ENCODE peak calls at places on chromosomes 6 and 20, in six cellular contexts. L, A, X, C, H and O are unnamed samples.
A peak's percentile ranks its signal among the peaks of the same experiment; 100 is the strongest.

GRCh38 chr6:16477367-16478149 is 239.2 kb downstream of the GMPR start:
- DNase-seq in L (no peak), A (no peak), X (no peak), C (no peak), H (peak; percentile 87), O (no peak)

GRCh38 chr6:27830212-27830664 is 82.0 kb downstream of the OR2B2 start:
- DNase-seq in L (no peak), A (no peak), X (peak; percentile 41), C (no peak), H (no peak), O (no peak)

GRCh38 chr6:18016698-18017097 is 29.3 kb upstream of the KIF13A start:
- DNase-seq in L (no peak), A (peak; percentile 24), X (no peak), C (no peak), H (no peak), O (no peak)

GRCh38 chr20:63850689-63851547 is 10.4 kb upstream of the ABHD16B start:
- DNase-seq in L (no peak), A (peak; percentile 39), X (no peak), C (peak; percentile 93), H (no peak), O (no peak)

GRCh38 chr6:26157150-26157837 is 70.1 kb downstream of the HFE start:
- DNase-seq in L (peak; percentile 77), A (peak; percentile 87), X (no peak), C (peak; percentile 23), H (peak; percentile 71), O (no peak)

GRCh38 chr20:20425785-20426471 is 58.0 kb downstream of the INSM1 start:
- DNase-seq in L (no peak), A (no peak), X (no peak), C (no peak), H (no peak), O (no peak)

GRCh38 chr6:21048047-21048446 is 513.8 kb downstream of the CDKAL1 start:
- DNase-seq in L (no peak), A (no peak), X (no peak), C (no peak), H (no peak), O (no peak)

GRCh38 chr6:161044335-161044734 is 52.8 kb downstream of the MAP3K4 start:
- DNase-seq in L (no peak), A (no peak), X (no peak), C (no peak), H (no peak), O (no peak)

GRCh38 chr6:139540276-139540675 is 165.8 kb upstream of the CITED2 start:
- DNase-seq in L (no peak), A (no peak), X (peak; percentile 60), C (no peak), H (peak; percentile 9), O (no peak)

GRCh38 chr6:125780540-125781306 is 10.0 kb upstream of the NCOA7 start:
- DNase-seq in L (no peak), A (peak; percentile 66), X (peak; percentile 88), C (peak; percentile 56), H (peak; percentile 65), O (peak; percentile 48)

GRCh38 chr6:48476257-48476656 is 365.3 kb upstream of the PTCHD4 start:
- DNase-seq in L (peak; percentile 31), A (peak; percentile 72), X (peak; percentile 16), C (no peak), H (no peak), O (no peak)

GRCh38 chr20:17620371-17621228 is 50.7 kb downstream of the DSTN start:
- DNase-seq in L (peak; percentile 8), A (no peak), X (no peak), C (no peak), H (peak; percentile 0), O (peak; percentile 14)

GRCh38 chr6:83637953-83638352 is 70.9 kb downstream of the SNAP91 start:
- DNase-seq in L (no peak), A (peak; percentile 39), X (no peak), C (no peak), H (no peak), O (no peak)

GRCh38 chr6:39273394-39273793 is 40.8 kb downstream of the KCNK17 start:
- DNase-seq in L (peak; percentile 47), A (peak; percentile 75), X (no peak), C (no peak), H (no peak), O (no peak)

GRCh38 chr20:54475334-54476287 is at the start of gene DOK5:
- DNase-seq in L (peak; percentile 52), A (peak; percentile 81), X (peak; percentile 19), C (no peak), H (no peak), O (peak; percentile 35)

GRCh38 chr20:48623176-48623905 is 204.5 kb downstream of the PREX1 start:
- DNase-seq in L (no peak), A (no peak), X (no peak), C (no peak), H (no peak), O (no peak)

GRCh38 chr6:34295721-34296120 is 46.9 kb upstream of the SMIM29 start:
- DNase-seq in L (no peak), A (no peak), X (no peak), C (peak; percentile 68), H (no peak), O (no peak)

GRCh38 chr20:54090230-54091119 is 20.1 kb upstream of the BCAS1 start:
- DNase-seq in L (no peak), A (no peak), X (no peak), C (no peak), H (no peak), O (no peak)

GRCh38 chr6:82875573-82876185 is 190.0 kb downstream of the UBE3D start:
- DNase-seq in L (no peak), A (no peak), X (peak; percentile 85), C (no peak), H (no peak), O (no peak)

GRCh38 chr6:3341467-3341866 is 82.7 kb downstream of the PSMG4 start:
- DNase-seq in L (no peak), A (peak; percentile 70), X (peak; percentile 93), C (no peak), H (peak; percentile 56), O (no peak)

GRCh38 chr20:34180460-34181108 is 60.6 kb upstream of the ASIP start:
- DNase-seq in L (no peak), A (no peak), X (no peak), C (no peak), H (no peak), O (no peak)

GRCh38 chr20:5825136-5825719 is 75.0 kb downstream of the SHLD1 start:
- DNase-seq in L (no peak), A (peak; percentile 54), X (no peak), C (no peak), H (no peak), O (no peak)
- TF ChIP-seq CTCF in L (no peak), A (peak; percentile 36), X (peak; percentile 10), C (no peak), H (no peak), O (no peak)

GRCh38 chr6:107460074-107460631 is 789 bp upstream of the PDSS2 start:
- DNase-seq in L (no peak), A (no peak), X (no peak), C (no peak), H (no peak), O (no peak)

GRCh38 chr6:107458687-107459282 is 579 bp downstream of the PDSS2 start:
- DNase-seq in L (peak; percentile 32), A (no peak), X (peak; percentile 22), C (peak; percentile 44), H (peak; percentile 20), O (peak; percentile 25)

DNA sequence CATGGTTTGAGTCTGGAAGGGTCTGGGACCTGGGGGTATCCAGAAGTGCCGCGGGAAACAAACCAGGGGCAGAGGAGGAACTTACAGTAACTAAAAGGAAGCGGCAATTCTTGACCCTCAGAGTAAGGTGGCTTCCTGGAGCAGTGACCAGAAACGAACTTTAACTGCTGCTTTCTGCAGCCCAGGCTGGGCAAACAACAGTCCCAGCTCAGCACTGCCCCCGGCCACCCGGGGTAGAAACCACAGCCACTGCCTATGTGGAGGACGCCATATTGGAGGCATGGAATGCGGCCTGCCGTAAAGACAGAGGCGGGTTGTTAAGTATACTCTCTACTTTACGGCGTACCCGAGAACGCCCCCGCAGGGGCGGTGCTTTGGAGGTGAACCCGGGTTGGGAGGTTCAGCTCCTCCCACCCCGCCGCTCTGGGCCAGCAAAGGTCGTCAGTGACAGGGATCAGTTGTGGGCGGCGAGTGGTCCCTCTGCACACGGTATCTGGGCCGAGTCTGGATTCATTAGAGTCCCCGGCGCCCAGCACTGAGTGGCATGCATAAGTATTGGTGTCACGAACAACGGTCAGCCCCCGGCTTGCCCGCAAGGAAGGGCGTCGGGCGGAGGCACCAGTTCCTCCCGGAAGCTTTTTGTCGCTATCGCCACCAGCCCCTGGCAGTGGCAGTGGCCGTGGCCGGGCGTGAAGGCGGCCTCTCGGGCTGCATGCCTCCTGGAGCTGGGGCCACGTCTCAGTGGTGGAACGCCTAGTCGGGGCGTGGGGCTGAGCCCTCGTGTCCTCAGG is at the start of gene PDSS2:
- DNase-seq in L (peak; percentile 99), A (peak; percentile 100), X (peak; percentile 97), C (peak; percentile 97), H (peak; percentile 98), O (peak; percentile 98)
- TF ChIP-seq CTCF in L (no peak), A (peak; percentile 82), X (peak; percentile 52), C (peak; percentile 58), H (peak; percentile 46), O (peak; percentile 16)

DNA sequence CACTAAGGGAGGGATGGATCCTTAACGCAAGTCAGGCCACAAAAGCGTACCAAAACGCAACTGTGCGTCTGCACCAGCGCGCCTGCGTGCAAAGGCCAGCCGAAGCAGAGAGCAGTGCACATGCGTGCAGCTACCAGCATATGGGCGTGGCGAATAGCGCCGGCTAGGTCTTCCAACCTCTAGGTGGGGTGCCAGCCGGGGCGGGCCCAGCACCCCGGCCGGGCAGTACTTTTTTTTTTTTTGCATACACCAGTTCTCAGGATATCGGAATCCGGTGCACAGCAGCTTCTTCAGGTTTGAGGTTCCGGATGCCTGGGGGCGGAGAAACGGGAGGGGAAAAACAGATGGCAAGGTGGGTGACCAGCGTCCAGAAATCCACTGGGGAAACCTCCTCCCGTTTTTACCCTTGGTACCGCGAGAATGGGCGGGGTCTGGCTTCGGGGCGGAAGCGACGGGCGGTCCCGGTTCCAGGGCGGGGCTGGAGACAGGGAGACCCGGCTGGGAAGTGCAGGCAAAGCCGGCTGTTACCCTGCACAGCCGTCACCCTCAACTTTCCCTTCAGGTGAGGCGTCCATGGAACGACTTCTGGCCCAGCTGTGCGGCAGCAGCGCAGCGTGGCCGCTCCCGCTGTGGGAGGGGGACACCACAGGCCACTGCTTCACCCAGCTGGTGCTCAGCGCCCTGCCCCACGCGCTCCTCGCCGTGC is at the start of gene ABCC10:
- DNase-seq in L (peak; percentile 95), A (peak; percentile 98), X (peak; percentile 97), C (peak; percentile 96), H (peak; percentile 98), O (peak; percentile 93)
- TF ChIP-seq CTCF in L (no peak), A (peak; percentile 71), X (peak; percentile 54), C (peak; percentile 25), H (peak; percentile 45), O (peak; percentile 43)

DNA sequence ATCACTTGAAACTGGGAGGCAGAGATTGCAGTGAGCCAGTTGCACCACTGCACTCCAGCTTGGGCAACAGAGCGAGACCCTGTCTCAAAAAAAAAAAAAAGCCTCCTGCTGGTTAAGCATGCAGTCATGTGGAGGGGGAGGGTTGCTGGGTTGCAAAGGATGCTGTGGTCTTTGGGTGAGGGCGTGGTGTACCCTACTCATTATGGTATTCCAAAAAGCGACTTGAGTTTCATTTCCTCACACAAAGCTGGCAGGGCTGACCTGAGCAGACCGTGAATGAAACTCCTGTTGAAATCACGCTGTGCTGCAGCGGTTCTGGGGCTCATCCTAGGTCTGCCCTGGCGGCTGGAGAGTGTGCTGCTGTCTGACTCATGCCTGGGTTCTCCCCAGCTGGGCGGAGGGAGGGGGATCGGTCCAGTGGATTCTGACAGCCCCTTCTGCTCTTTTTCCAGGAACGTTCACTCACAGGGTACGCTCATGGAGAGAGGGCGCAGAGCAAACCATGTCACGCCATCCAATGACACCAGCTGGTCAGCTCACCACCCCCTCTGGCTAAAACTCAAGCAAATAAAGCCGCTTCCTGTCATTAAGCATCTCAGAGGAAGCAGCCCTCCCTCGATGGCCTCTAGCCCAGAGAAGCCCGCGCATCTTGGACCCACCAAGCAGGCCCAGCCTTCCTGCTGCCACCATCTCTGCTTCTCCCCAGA is 166.2 kb downstream of the SCML4 start:
- DNase-seq in L (no peak), A (peak; percentile 64), X (peak; percentile 85), C (peak; percentile 67), H (peak; percentile 75), O (peak; percentile 39)
- TF ChIP-seq CTCF in L (no peak), A (peak; percentile 37), X (peak; percentile 41), C (no peak), H (peak; percentile 51), O (no peak)